ENCODE peak calls at places on chromosomes 12 and 14, in ten cellular contexts. C is choroid plexus epithelial cell, T is GM06990, G is heart right ventricle, J is ovary, A is brain microvascular endothelial cell, E is fibroblast of villous mesenchyme, Q is IMR-90, U is astrocyte of the spinal cord, Z is hepatocyte. N is an unnamed sample.

GRCh38 chr12:14514946-14515345 is 52.7 kb downstream of the PLBD1 start:
- DNase-seq in J (no peak), T (no peak), A (no peak), C (no peak), G (no peak), Q (no peak), E (peak; percentile 34), Z (no peak), U (no peak), N (no peak)

GRCh38 chr12:43805149-43805856 is 814 bp downstream of the TWF1 start:
- DNase-seq in G (no peak), U (peak; percentile 22), Z (no peak), Q (no peak), E (peak; percentile 13), J (no peak), C (peak; percentile 6), A (no peak), T (no peak), N (no peak)

GRCh38 chr12:12539411-12539810 is 23.3 kb downstream of the DUSP16 start:
- DNase-seq in T (no peak), J (no peak), A (no peak), C (no peak), G (no peak), E (peak; percentile 60), Q (peak; percentile 36), U (no peak), Z (peak; percentile 37), N (no peak)

GRCh38 chr12:4106617-4107016 is 166.9 kb upstream of the CCND2 start:
- DNase-seq in E (no peak), T (no peak), U (no peak), Q (no peak), C (no peak), A (no peak), G (no peak), J (no peak), Z (no peak), N (no peak)

GRCh38 chr14:34355584-34356266 is 106.3 kb downstream of the SPTSSA start:
- DNase-seq in A (peak; percentile 57), T (no peak), G (no peak), U (peak; percentile 86), E (peak; percentile 68), C (peak; percentile 69), Z (no peak), Q (peak; percentile 75), J (no peak), N (peak; percentile 31)

GRCh38 chr12:132285991-132286681 is 43.3 kb downstream of the GALNT9 start:
- DNase-seq in U (peak; percentile 56), Q (peak; percentile 21), Z (peak; percentile 85), T (no peak), A (peak; percentile 51), J (no peak), E (peak; percentile 25), C (peak; percentile 84), G (peak; percentile 60), N (no peak)

GRCh38 chr12:119728437-119728730 is 60.5 kb downstream of the PRKAB1 start:
- DNase-seq in J (no peak), E (no peak), G (no peak), A (no peak), T (no peak), C (no peak), U (no peak), Z (no peak), Q (no peak), N (no peak)

GRCh38 chr14:72892103-72892878 is 1.6 kb downstream of the DPF3 start:
- DNase-seq in Q (peak; percentile 43), T (peak; percentile 37), C (peak; percentile 58), G (peak; percentile 17), Z (peak; percentile 14), E (peak; percentile 47), J (peak; percentile 31), U (peak; percentile 55), A (peak; percentile 37), N (no peak)

GRCh38 chr12:1306096-1306495 is 288.3 kb downstream of the FBXL14 start:
- DNase-seq in G (no peak), E (peak; percentile 36), Q (no peak), U (no peak), A (no peak), C (peak; percentile 22), T (no peak), J (no peak), Z (no peak), N (no peak)

GRCh38 chr14:37469650-37470049 is 125.4 kb downstream of the FOXA1 start:
- DNase-seq in Q (no peak), Z (no peak), J (no peak), A (no peak), E (no peak), G (no peak), C (no peak), T (no peak), U (no peak), N (no peak)

GRCh38 chr14:37466623-37467088 is 128.4 kb downstream of the FOXA1 start:
- DNase-seq in T (no peak), J (no peak), C (peak; percentile 30), E (peak; percentile 14), Q (no peak), A (no peak), U (no peak), Z (peak; percentile 64), G (no peak), N (no peak)

GRCh38 chr14:37466003-37466622 is 128.9 kb downstream of the FOXA1 start:
- DNase-seq in E (no peak), Q (no peak), U (no peak), Z (no peak), A (no peak), G (no peak), T (no peak), C (no peak), J (no peak), N (no peak)

GRCh38 chr14:37470251-37470650 is 124.8 kb downstream of the FOXA1 start:
- DNase-seq in E (no peak), U (no peak), G (no peak), J (no peak), Z (no peak), Q (no peak), C (no peak), A (no peak), T (no peak), N (no peak)

DNA sequence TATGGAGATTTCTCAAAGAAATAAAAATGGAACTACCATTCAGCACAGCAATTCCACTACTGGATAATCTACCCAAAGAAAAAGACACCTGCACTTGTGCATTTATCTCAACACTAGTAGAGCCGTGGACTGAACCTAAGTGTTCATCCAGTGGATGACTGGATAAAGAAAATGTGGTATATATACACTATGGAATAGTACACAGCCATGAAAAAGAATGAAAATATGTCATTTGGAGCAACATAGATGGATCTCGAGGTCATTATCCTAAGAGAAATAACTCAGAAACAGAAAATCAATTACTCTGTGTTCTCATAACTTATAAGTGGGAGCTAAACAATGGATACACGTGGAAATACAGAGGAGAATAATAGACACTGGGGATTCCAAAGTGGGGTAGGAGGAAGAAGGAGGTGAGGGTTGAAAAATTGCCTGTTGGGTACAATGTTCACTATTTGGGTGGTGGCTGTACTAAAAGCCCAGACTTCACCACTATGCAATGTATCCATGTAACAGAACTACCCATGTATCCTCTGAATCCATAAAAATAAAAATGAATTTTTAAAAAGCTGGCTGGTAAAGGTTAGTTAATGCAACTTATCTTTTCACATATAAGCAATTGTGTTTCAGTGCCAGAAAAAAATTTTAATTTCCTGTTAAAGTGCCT is 130.7 kb downstream of the FOXA1 start:
- DNase-seq in U (no peak), C (no peak), E (no peak), J (no peak), Z (no peak), A (no peak), T (no peak), G (no peak), Q (no peak), N (no peak)
- TF ChIP-seq CTCF in U (no peak), C (no peak), E (no peak), J (no peak), Z (no peak), A (no peak), T (no peak), G (no peak), Q (no peak), N (no peak)

DNA sequence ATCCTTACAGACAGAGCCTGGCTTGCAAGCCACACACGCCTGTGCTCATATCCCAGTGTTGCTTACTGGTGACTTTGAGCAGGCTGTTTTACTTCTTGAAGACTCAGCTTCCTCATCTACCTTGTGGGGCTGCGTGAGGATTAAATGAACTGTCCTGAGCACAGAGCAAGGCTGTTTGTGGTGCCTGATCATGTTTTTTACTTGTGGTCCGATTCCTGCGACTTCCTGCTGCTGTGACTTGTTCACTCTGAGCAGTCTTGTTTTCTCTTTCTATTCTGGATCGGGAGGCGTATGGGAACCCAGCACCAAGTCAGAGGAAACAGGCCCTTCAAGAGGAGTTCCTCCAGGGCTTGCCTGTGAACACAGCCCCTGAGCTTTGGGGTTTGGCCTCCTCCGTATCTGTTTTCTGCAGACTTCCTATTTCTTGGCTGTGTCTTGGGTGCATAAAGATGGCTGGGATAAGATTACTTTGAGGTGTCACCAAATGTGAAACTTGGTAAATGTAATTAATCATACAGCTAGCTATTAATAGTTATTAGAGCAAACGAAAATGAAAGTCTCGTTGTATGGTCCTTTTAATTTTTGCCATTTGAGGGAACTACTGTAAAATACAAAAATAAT is 251.7 kb downstream of the FOXN3 start:
- DNase-seq in A (peak; percentile 22), G (no peak), C (no peak), Q (no peak), T (peak; percentile 59), U (no peak), Z (no peak), J (no peak), E (peak; percentile 40), N (no peak)
- H3K4me3 ChIP-seq in A (no peak overlapping the region), G (peak overlapping the region; percentile 22), C (no peak overlapping the region), Q (no peak overlapping the region), T (peak overlapping the region; percentile 41), U (no peak overlapping the region), Z (no peak overlapping the region), J (no peak overlapping the region), E (no peak overlapping the region), N (no peak overlapping the region)

DNA sequence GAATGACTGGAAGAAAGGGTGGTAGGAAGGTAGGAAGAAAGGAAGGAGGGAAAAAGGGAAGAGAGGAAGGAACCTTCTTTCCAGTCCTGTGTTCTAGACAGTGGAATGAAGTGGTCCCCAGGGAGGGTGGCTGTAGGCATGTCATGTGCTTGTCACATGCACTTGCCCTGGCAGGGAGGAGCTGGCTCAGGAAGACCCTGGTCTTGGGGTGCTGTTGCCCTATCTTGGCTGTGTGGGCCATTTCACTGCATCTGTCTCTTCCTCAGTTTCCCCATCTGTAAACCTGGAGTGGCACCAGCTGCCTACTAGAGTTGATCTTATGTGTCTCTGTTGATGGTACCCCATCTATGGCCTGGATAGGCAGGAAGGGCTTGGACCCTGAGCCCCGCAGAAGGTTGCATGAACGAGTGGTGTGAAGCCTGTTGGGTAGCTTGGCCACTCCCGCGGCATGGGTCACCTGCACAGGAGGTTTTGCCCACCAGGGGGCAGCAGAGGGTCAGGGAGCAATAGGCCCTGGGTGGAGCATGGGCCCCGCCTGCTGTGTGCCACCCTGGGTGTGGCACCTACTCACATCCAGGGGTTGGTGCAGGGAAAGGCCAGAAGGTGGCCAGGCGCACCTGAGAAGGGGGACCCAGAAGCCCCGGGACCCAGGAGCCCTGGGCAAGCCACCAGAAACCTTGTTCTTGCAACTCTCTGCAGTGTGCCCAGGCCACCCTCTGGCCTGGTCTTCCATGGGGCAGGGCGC is 25.1 kb downstream of the MEG3 start:
- DNase-seq in J (peak; percentile 64), A (no peak), U (no peak), G (peak; percentile 69), Q (no peak), T (peak; percentile 46), Z (peak; percentile 42), C (peak; percentile 33), E (no peak), N (no peak)
- TF ChIP-seq CTCF in J (peak; percentile 49), A (peak; percentile 78), U (peak; percentile 64), G (peak; percentile 63), Q (peak; percentile 47), T (peak; percentile 76), Z (peak; percentile 48), C (peak; percentile 74), E (peak; percentile 66), N (peak; percentile 74)

GRCh38 chr12:85642810-85643209 is 193.4 kb downstream of the RASSF9 start:
- DNase-seq in E (peak; percentile 90), Z (peak; percentile 66), T (no peak), J (no peak), A (peak; percentile 47), Q (peak; percentile 78), U (no peak), G (no peak), C (peak; percentile 93), N (peak; percentile 67)
- H3K4me3 ChIP-seq in E (no peak overlapping the region), Z (no peak overlapping the region), T (no peak overlapping the region), J (no peak overlapping the region), A (no peak overlapping the region), Q (no peak overlapping the region), U (no peak overlapping the region), G (no peak overlapping the region), C (no peak overlapping the region), N (no peak overlapping the region)

N was measured in AG09309.